ENCODE peak calls at places on chromosome 21, in eight cellular contexts. One of them, this sample, is unnamed.

GRCh38 chr21:29721242-29721641 is 218.6 kb downstream of the GRIK1 start:
- DNase-seq in fibroblast of mammary gland: no peak
- DNase-seq in SK-N-SH: no peak
- DNase-seq in HCT116: no peak
- DNase-seq in astrocyte of the spinal cord: no peak
- DNase-seq in AG09309: no peak
- DNase-seq in cardiac muscle cell: no peak
- DNase-seq in kidney epithelial cell: no peak
- DNase-seq in this sample: no peak

GRCh38 chr21:39518055-39518844 is 66.5 kb downstream of the SH3BGR start:
- DNase-seq in kidney epithelial cell: no peak
- DNase-seq in cardiac muscle cell: peak; percentile 81
- DNase-seq in astrocyte of the spinal cord: peak; percentile 53
- DNase-seq in fibroblast of mammary gland: peak; percentile 48
- DNase-seq in SK-N-SH: peak; percentile 87
- DNase-seq in AG09309: peak; percentile 4
- DNase-seq in HCT116: peak; percentile 71
- DNase-seq in this sample: peak; percentile 6

GRCh38 chr21:44423312-44423821 is 31.9 kb upstream of the LRRC3 start:
- DNase-seq in SK-N-SH: no peak
- DNase-seq in kidney epithelial cell: no peak
- DNase-seq in astrocyte of the spinal cord: no peak
- DNase-seq in fibroblast of mammary gland: no peak
- DNase-seq in HCT116: no peak
- DNase-seq in cardiac muscle cell: no peak
- DNase-seq in AG09309: no peak
- DNase-seq in this sample: no peak

GRCh38 chr21:34579411-34579810 is 35.5 kb downstream of the RCAN1 start:
- DNase-seq in SK-N-SH: no peak
- DNase-seq in AG09309: no peak
- DNase-seq in fibroblast of mammary gland: peak; percentile 93
- DNase-seq in cardiac muscle cell: no peak
- DNase-seq in kidney epithelial cell: no peak
- DNase-seq in HCT116: no peak
- DNase-seq in astrocyte of the spinal cord: peak; percentile 46
- DNase-seq in this sample: peak; percentile 77

GRCh38 chr21:39004776-39005605 is 178.3 kb downstream of the PSMG1 start:
- DNase-seq in AG09309: no peak
- DNase-seq in cardiac muscle cell: no peak
- DNase-seq in fibroblast of mammary gland: peak; percentile 54
- DNase-seq in HCT116: no peak
- DNase-seq in SK-N-SH: peak; percentile 83
- DNase-seq in astrocyte of the spinal cord: no peak
- DNase-seq in kidney epithelial cell: no peak
- DNase-seq in this sample: peak; percentile 75

GRCh38 chr21:14057313-14057712 is 153.4 kb downstream of the LIPI start:
- DNase-seq in SK-N-SH: no peak
- DNase-seq in kidney epithelial cell: no peak
- DNase-seq in cardiac muscle cell: no peak
- DNase-seq in astrocyte of the spinal cord: no peak
- DNase-seq in AG09309: no peak
- DNase-seq in fibroblast of mammary gland: no peak
- DNase-seq in HCT116: no peak
- DNase-seq in this sample: no peak

GRCh38 chr21:35323947-35324346 is 274.8 kb upstream of the RUNX1 start:
- DNase-seq in HCT116: no peak
- DNase-seq in astrocyte of the spinal cord: peak; percentile 9
- DNase-seq in AG09309: no peak
- DNase-seq in kidney epithelial cell: no peak
- DNase-seq in cardiac muscle cell: no peak
- DNase-seq in SK-N-SH: peak; percentile 54
- DNase-seq in fibroblast of mammary gland: peak; percentile 51
- DNase-seq in this sample: peak; percentile 63

GRCh38 chr21:44550807-44551206 is 498 bp downstream of the KRTAP10-2 start:
- DNase-seq in AG09309: no peak
- DNase-seq in cardiac muscle cell: no peak
- DNase-seq in fibroblast of mammary gland: no peak
- DNase-seq in HCT116: no peak
- DNase-seq in astrocyte of the spinal cord: no peak
- DNase-seq in SK-N-SH: no peak
- DNase-seq in kidney epithelial cell: no peak
- DNase-seq in this sample: no peak

GRCh38 chr21:38321568-38321967 is 64.8 kb downstream of the KCNJ15 start:
- DNase-seq in SK-N-SH: no peak
- DNase-seq in AG09309: no peak
- DNase-seq in HCT116: no peak
- DNase-seq in fibroblast of mammary gland: peak; percentile 80
- DNase-seq in kidney epithelial cell: no peak
- DNase-seq in astrocyte of the spinal cord: no peak
- DNase-seq in cardiac muscle cell: no peak
- DNase-seq in this sample: peak; percentile 56

GRCh38 chr21:38853421-38853919 is 47.7 kb downstream of the ETS2 start:
- DNase-seq in AG09309: peak; percentile 44
- DNase-seq in kidney epithelial cell: peak; percentile 97
- DNase-seq in SK-N-SH: no peak
- DNase-seq in astrocyte of the spinal cord: peak; percentile 96
- DNase-seq in cardiac muscle cell: no peak
- DNase-seq in fibroblast of mammary gland: peak; percentile 95
- DNase-seq in HCT116: peak; percentile 64
- DNase-seq in this sample: peak; percentile 52

GRCh38 chr21:39020751-39021474 is 162.3 kb downstream of the PSMG1 start:
- DNase-seq in SK-N-SH: no peak
- DNase-seq in astrocyte of the spinal cord: no peak
- DNase-seq in fibroblast of mammary gland: peak; percentile 63
- DNase-seq in AG09309: peak; percentile 11
- DNase-seq in kidney epithelial cell: no peak
- DNase-seq in cardiac muscle cell: no peak
- DNase-seq in HCT116: no peak
- DNase-seq in this sample: peak; percentile 41

GRCh38 chr21:39182484-39183271 is 573 bp downstream of the PSMG1 start:
- DNase-seq in AG09309: no peak
- DNase-seq in HCT116: no peak
- DNase-seq in astrocyte of the spinal cord: peak; percentile 22
- DNase-seq in SK-N-SH: no peak
- DNase-seq in fibroblast of mammary gland: no peak
- DNase-seq in cardiac muscle cell: peak; percentile 34
- DNase-seq in kidney epithelial cell: no peak
- DNase-seq in this sample: no peak

GRCh38 chr21:38359835-38360234 is 103.0 kb downstream of the KCNJ15 start:
- DNase-seq in AG09309: no peak
- DNase-seq in SK-N-SH: no peak
- DNase-seq in fibroblast of mammary gland: no peak
- DNase-seq in kidney epithelial cell: no peak
- DNase-seq in astrocyte of the spinal cord: no peak
- DNase-seq in cardiac muscle cell: no peak
- DNase-seq in HCT116: no peak
- DNase-seq in this sample: no peak

GRCh38 chr21:28436286-28436932 is 556.3 kb downstream of the LTN1 start:
- DNase-seq in SK-N-SH: no peak
- DNase-seq in AG09309: no peak
- DNase-seq in astrocyte of the spinal cord: peak; percentile 72
- DNase-seq in HCT116: no peak
- DNase-seq in cardiac muscle cell: no peak
- DNase-seq in kidney epithelial cell: peak; percentile 49
- DNase-seq in fibroblast of mammary gland: peak; percentile 96
- DNase-seq in this sample: peak; percentile 91

GRCh38 chr21:36966066-36966845 is at the start of gene HLCS:
- DNase-seq in fibroblast of mammary gland: peak; percentile 27
- DNase-seq in AG09309: no peak
- DNase-seq in HCT116: no peak
- DNase-seq in cardiac muscle cell: peak; percentile 81
- DNase-seq in astrocyte of the spinal cord: peak; percentile 63
- DNase-seq in SK-N-SH: peak; percentile 89
- DNase-seq in kidney epithelial cell: no peak
- DNase-seq in this sample: peak; percentile 85

GRCh38 chr21:39033878-39034589 is 149.2 kb downstream of the PSMG1 start:
- DNase-seq in AG09309: no peak
- DNase-seq in astrocyte of the spinal cord: peak; percentile 36
- DNase-seq in fibroblast of mammary gland: no peak
- DNase-seq in HCT116: no peak
- DNase-seq in SK-N-SH: no peak
- DNase-seq in kidney epithelial cell: no peak
- DNase-seq in cardiac muscle cell: no peak
- DNase-seq in this sample: no peak

GRCh38 chr21:8990326-8991087 is 1530.9 kb upstream of the TPTE start:
- DNase-seq in fibroblast of mammary gland: no peak
- DNase-seq in HCT116: no peak
- DNase-seq in SK-N-SH: no peak
- DNase-seq in kidney epithelial cell: no peak
- DNase-seq in astrocyte of the spinal cord: no peak
- DNase-seq in AG09309: no peak
- DNase-seq in cardiac muscle cell: no peak
- DNase-seq in this sample: no peak

GRCh38 chr21:38037416-38037815 is 121.2 kb upstream of the KCNJ6 start:
- DNase-seq in AG09309: no peak
- DNase-seq in astrocyte of the spinal cord: no peak
- DNase-seq in cardiac muscle cell: no peak
- DNase-seq in kidney epithelial cell: peak; percentile 54
- DNase-seq in SK-N-SH: no peak
- DNase-seq in HCT116: no peak
- DNase-seq in fibroblast of mammary gland: no peak
- DNase-seq in this sample: no peak

GRCh38 chr21:16086121-16086520 is 356.3 kb downstream of the USP25 start:
- DNase-seq in SK-N-SH: no peak
- DNase-seq in fibroblast of mammary gland: peak; percentile 44
- DNase-seq in cardiac muscle cell: no peak
- DNase-seq in kidney epithelial cell: no peak
- DNase-seq in AG09309: no peak
- DNase-seq in astrocyte of the spinal cord: no peak
- DNase-seq in HCT116: no peak
- DNase-seq in this sample: peak; percentile 12

GRCh38 chr21:16085436-16085835 is 355.7 kb downstream of the USP25 start:
- DNase-seq in astrocyte of the spinal cord: peak; percentile 53
- DNase-seq in AG09309: no peak
- DNase-seq in fibroblast of mammary gland: peak; percentile 87
- DNase-seq in cardiac muscle cell: no peak
- DNase-seq in SK-N-SH: no peak
- DNase-seq in HCT116: no peak
- DNase-seq in kidney epithelial cell: no peak
- DNase-seq in this sample: peak; percentile 72

GRCh38 chr21:16086936-16087335 is 357.2 kb downstream of the USP25 start:
- DNase-seq in HCT116: no peak
- DNase-seq in fibroblast of mammary gland: no peak
- DNase-seq in SK-N-SH: no peak
- DNase-seq in AG09309: no peak
- DNase-seq in astrocyte of the spinal cord: no peak
- DNase-seq in cardiac muscle cell: peak; percentile 61
- DNase-seq in kidney epithelial cell: no peak
- DNase-seq in this sample: no peak

GRCh38 chr21:16082038-16082816 is 352.4 kb downstream of the USP25 start:
- DNase-seq in kidney epithelial cell: no peak
- DNase-seq in cardiac muscle cell: peak; percentile 59
- DNase-seq in astrocyte of the spinal cord: peak; percentile 56
- DNase-seq in HCT116: no peak
- DNase-seq in fibroblast of mammary gland: peak; percentile 55
- DNase-seq in AG09309: no peak
- DNase-seq in SK-N-SH: no peak
- DNase-seq in this sample: no peak

DNA sequence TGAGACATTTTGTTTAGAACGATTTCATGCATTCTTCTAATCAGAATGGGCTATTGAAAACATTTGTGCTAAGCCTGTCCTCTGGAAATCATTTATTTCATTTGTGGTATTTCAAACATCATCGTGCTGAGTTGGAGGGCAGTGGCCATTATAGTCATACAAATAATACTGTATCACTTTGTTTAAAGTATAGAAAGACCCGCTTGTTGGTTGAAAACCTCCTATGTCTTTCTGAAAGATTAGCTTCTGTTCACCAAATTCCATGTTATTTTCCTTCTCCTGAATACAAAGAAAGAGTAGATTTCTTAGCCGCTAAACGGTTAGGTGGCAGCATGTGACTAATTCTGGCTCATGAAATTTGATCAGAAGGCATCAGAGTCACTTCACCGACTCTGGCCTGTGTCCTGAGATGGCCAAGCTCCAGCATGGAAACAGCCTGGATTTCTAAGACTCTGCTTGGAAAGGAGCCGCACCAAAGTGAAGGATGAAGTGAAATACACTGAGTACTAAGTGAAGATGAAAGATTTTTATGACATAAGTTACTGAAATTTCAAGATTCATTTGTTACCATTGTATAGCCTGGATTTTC is 355.1 kb downstream of the USP25 start:
- DNase-seq in astrocyte of the spinal cord: peak; percentile 79
- DNase-seq in AG09309: no peak
- DNase-seq in cardiac muscle cell: no peak
- DNase-seq in SK-N-SH: no peak
- DNase-seq in HCT116: no peak
- DNase-seq in kidney epithelial cell: no peak
- DNase-seq in fibroblast of mammary gland: peak; percentile 92
- DNase-seq in this sample: peak; percentile 82
- TF ChIP-seq CTCF in astrocyte of the spinal cord: no peak
- TF ChIP-seq CTCF in AG09309: no peak
- TF ChIP-seq CTCF in cardiac muscle cell: no peak
- TF ChIP-seq CTCF in SK-N-SH: no peak
- TF ChIP-seq CTCF in HCT116: no peak
- TF ChIP-seq CTCF in kidney epithelial cell: no peak
- TF ChIP-seq CTCF in fibroblast of mammary gland: no peak
- TF ChIP-seq CTCF in this sample: no peak

GRCh38 chr21:32702702-32703101 is 25.1 kb downstream of the SYNJ1 start:
- DNase-seq in fibroblast of mammary gland: peak; percentile 71
- DNase-seq in astrocyte of the spinal cord: peak; percentile 29
- DNase-seq in AG09309: peak; percentile 39
- DNase-seq in HCT116: no peak
- DNase-seq in SK-N-SH: no peak
- DNase-seq in kidney epithelial cell: no peak
- DNase-seq in cardiac muscle cell: no peak
- DNase-seq in this sample: peak; percentile 58
- H3K4me3 ChIP-seq in fibroblast of mammary gland: no peak overlapping the region
- H3K4me3 ChIP-seq in astrocyte of the spinal cord: no peak overlapping the region
- H3K4me3 ChIP-seq in AG09309: no peak overlapping the region
- H3K4me3 ChIP-seq in HCT116: no peak overlapping the region
- H3K4me3 ChIP-seq in SK-N-SH: no peak overlapping the region
- H3K4me3 ChIP-seq in kidney epithelial cell: no peak overlapping the region
- H3K4me3 ChIP-seq in cardiac muscle cell: no peak overlapping the region
- H3K4me3 ChIP-seq in this sample: no peak overlapping the region

GRCh38 chr21:17903029-17903806 is 84.1 kb upstream of the C21orf91 start:
- DNase-seq in SK-N-SH: peak; percentile 44
- DNase-seq in cardiac muscle cell: peak; percentile 17
- DNase-seq in fibroblast of mammary gland: peak; percentile 55
- DNase-seq in astrocyte of the spinal cord: peak; percentile 65
- DNase-seq in kidney epithelial cell: no peak
- DNase-seq in HCT116: no peak
- DNase-seq in AG09309: peak; percentile 3
- DNase-seq in this sample: peak; percentile 38
- TF ChIP-seq CTCF in SK-N-SH: peak; percentile 51
- TF ChIP-seq CTCF in cardiac muscle cell: no peak
- TF ChIP-seq CTCF in fibroblast of mammary gland: no peak
- TF ChIP-seq CTCF in astrocyte of the spinal cord: no peak
- TF ChIP-seq CTCF in kidney epithelial cell: no peak
- TF ChIP-seq CTCF in HCT116: no peak
- TF ChIP-seq CTCF in AG09309: no peak
- TF ChIP-seq CTCF in this sample: no peak

DNA sequence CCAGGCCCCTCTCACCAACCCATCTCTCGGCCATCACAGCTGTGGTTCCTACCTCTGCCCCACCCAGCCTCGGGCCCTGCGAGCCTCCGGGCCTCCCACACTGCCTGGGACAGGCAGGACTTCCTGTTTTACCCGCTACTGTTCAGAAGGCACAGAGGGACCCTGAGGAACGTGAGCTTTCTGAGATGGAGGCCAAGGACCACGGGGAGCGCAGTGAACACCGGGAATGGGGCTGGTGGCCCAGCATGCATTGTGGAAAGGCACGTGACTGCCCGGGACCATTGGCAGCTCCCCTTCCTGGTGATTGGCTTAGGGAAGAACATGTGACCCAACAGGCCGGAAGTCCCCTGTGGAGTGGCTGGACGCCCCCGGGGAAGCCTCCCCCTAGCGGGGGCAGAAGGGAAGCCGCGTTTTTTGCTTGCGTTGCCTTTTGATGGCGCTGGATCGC is 7.0 kb downstream of the S100B start:
- DNase-seq in cardiac muscle cell: no peak
- DNase-seq in AG09309: no peak
- DNase-seq in kidney epithelial cell: no peak
- DNase-seq in astrocyte of the spinal cord: no peak
- DNase-seq in fibroblast of mammary gland: no peak
- DNase-seq in SK-N-SH: no peak
- DNase-seq in HCT116: no peak
- DNase-seq in this sample: no peak
- H3K4me3 ChIP-seq in cardiac muscle cell: no peak overlapping the region
- H3K4me3 ChIP-seq in AG09309: no peak overlapping the region
- H3K4me3 ChIP-seq in kidney epithelial cell: no peak overlapping the region
- H3K4me3 ChIP-seq in astrocyte of the spinal cord: no peak overlapping the region
- H3K4me3 ChIP-seq in fibroblast of mammary gland: no peak overlapping the region
- H3K4me3 ChIP-seq in SK-N-SH: no peak overlapping the region
- H3K4me3 ChIP-seq in HCT116: no peak overlapping the region
- H3K4me3 ChIP-seq in this sample: no peak overlapping the region